ENCODE peak calls at places on chromosomes 1 and 21, in four cellular contexts. One of them, this sample, is unnamed.

GRCh38 chr1:58251415-58252073 is 295.0 kb downstream of the OMA1 start:
- DNase-seq in activated CD4-positive, alpha-beta T cell treated with anti-CD3 and anti-CD28 coated beads for 24 hours: no peak
- DNase-seq in nucleus accumbens: no peak
- DNase-seq in activated CD8-positive, alpha-beta memory T cell treated with anti-CD3 and anti-CD28 coated beads, Interleukin-2, amount 50 U/mL, for 48 hours: no peak
- DNase-seq in this sample: no peak

GRCh38 chr1:114319480-114319879 is 165.8 kb upstream of the SYT6 start:
- DNase-seq in nucleus accumbens: no peak
- DNase-seq in activated CD4-positive, alpha-beta T cell treated with anti-CD3 and anti-CD28 coated beads for 24 hours: no peak
- DNase-seq in activated CD8-positive, alpha-beta memory T cell treated with anti-CD3 and anti-CD28 coated beads, Interleukin-2, amount 50 U/mL, for 48 hours: no peak
- DNase-seq in this sample: no peak

GRCh38 chr1:161299347-161299746 is 10.4 kb downstream of the MPZ start:
- DNase-seq in nucleus accumbens: no peak
- DNase-seq in activated CD8-positive, alpha-beta memory T cell treated with anti-CD3 and anti-CD28 coated beads, Interleukin-2, amount 50 U/mL, for 48 hours: no peak
- DNase-seq in activated CD4-positive, alpha-beta T cell treated with anti-CD3 and anti-CD28 coated beads for 24 hours: no peak
- DNase-seq in this sample: no peak

GRCh38 chr1:203564024-203564423 is 62.6 kb upstream of the ATP2B4 start:
- DNase-seq in nucleus accumbens: no peak
- DNase-seq in activated CD8-positive, alpha-beta memory T cell treated with anti-CD3 and anti-CD28 coated beads, Interleukin-2, amount 50 U/mL, for 48 hours: no peak
- DNase-seq in activated CD4-positive, alpha-beta T cell treated with anti-CD3 and anti-CD28 coated beads for 24 hours: no peak
- DNase-seq in this sample: no peak

GRCh38 chr1:173193639-173194038 is 13.5 kb downstream of the TNFSF4 start:
- DNase-seq in activated CD8-positive, alpha-beta memory T cell treated with anti-CD3 and anti-CD28 coated beads, Interleukin-2, amount 50 U/mL, for 48 hours: no peak
- DNase-seq in nucleus accumbens: no peak
- DNase-seq in activated CD4-positive, alpha-beta T cell treated with anti-CD3 and anti-CD28 coated beads for 24 hours: no peak
- DNase-seq in this sample: no peak

GRCh38 chr1:218364028-218364710 is 19.0 kb downstream of the TGFB2 start:
- DNase-seq in nucleus accumbens: no peak
- DNase-seq in activated CD8-positive, alpha-beta memory T cell treated with anti-CD3 and anti-CD28 coated beads, Interleukin-2, amount 50 U/mL, for 48 hours: no peak
- DNase-seq in activated CD4-positive, alpha-beta T cell treated with anti-CD3 and anti-CD28 coated beads for 24 hours: no peak
- DNase-seq in this sample: no peak

GRCh38 chr1:233520510-233521191 is 93.3 kb upstream of the KCNK1 start:
- DNase-seq in nucleus accumbens: no peak
- DNase-seq in activated CD4-positive, alpha-beta T cell treated with anti-CD3 and anti-CD28 coated beads for 24 hours: no peak
- DNase-seq in activated CD8-positive, alpha-beta memory T cell treated with anti-CD3 and anti-CD28 coated beads, Interleukin-2, amount 50 U/mL, for 48 hours: no peak
- DNase-seq in this sample: no peak

GRCh38 chr1:207033302-207033701 is 746 bp upstream of the C1orf116 start:
- DNase-seq in activated CD4-positive, alpha-beta T cell treated with anti-CD3 and anti-CD28 coated beads for 24 hours: no peak
- DNase-seq in nucleus accumbens: no peak
- DNase-seq in activated CD8-positive, alpha-beta memory T cell treated with anti-CD3 and anti-CD28 coated beads, Interleukin-2, amount 50 U/mL, for 48 hours: no peak
- DNase-seq in this sample: no peak

GRCh38 chr1:43285269-43285986 is at the start of gene C1orf210:
- DNase-seq in activated CD8-positive, alpha-beta memory T cell treated with anti-CD3 and anti-CD28 coated beads, Interleukin-2, amount 50 U/mL, for 48 hours: no peak
- DNase-seq in activated CD4-positive, alpha-beta T cell treated with anti-CD3 and anti-CD28 coated beads for 24 hours: no peak
- DNase-seq in nucleus accumbens: no peak
- DNase-seq in this sample: no peak

GRCh38 chr1:150405660-150406059 is 41.7 kb downstream of the RPRD2 start:
- DNase-seq in nucleus accumbens: no peak
- DNase-seq in activated CD8-positive, alpha-beta memory T cell treated with anti-CD3 and anti-CD28 coated beads, Interleukin-2, amount 50 U/mL, for 48 hours: no peak
- DNase-seq in activated CD4-positive, alpha-beta T cell treated with anti-CD3 and anti-CD28 coated beads for 24 hours: no peak
- DNase-seq in this sample: no peak

GRCh38 chr1:84619383-84620093 is 45.3 kb upstream of the CTBS start:
- DNase-seq in nucleus accumbens: no peak
- DNase-seq in activated CD4-positive, alpha-beta T cell treated with anti-CD3 and anti-CD28 coated beads for 24 hours: peak; percentile 45
- DNase-seq in activated CD8-positive, alpha-beta memory T cell treated with anti-CD3 and anti-CD28 coated beads, Interleukin-2, amount 50 U/mL, for 48 hours: peak; percentile 75
- DNase-seq in this sample: no peak

GRCh38 chr1:21764615-21765423 is 18.1 kb downstream of the USP48 start:
- DNase-seq in nucleus accumbens: no peak
- DNase-seq in activated CD4-positive, alpha-beta T cell treated with anti-CD3 and anti-CD28 coated beads for 24 hours: no peak
- DNase-seq in activated CD8-positive, alpha-beta memory T cell treated with anti-CD3 and anti-CD28 coated beads, Interleukin-2, amount 50 U/mL, for 48 hours: no peak
- DNase-seq in this sample: no peak

GRCh38 chr21:26572668-26573381 is at the start of gene CYYR1:
- DNase-seq in activated CD8-positive, alpha-beta memory T cell treated with anti-CD3 and anti-CD28 coated beads, Interleukin-2, amount 50 U/mL, for 48 hours: no peak
- DNase-seq in nucleus accumbens: no peak
- DNase-seq in activated CD4-positive, alpha-beta T cell treated with anti-CD3 and anti-CD28 coated beads for 24 hours: no peak
- DNase-seq in this sample: no peak

GRCh38 chr1:177145102-177145779 is 19.3 kb downstream of the ASTN1 start:
- DNase-seq in activated CD8-positive, alpha-beta memory T cell treated with anti-CD3 and anti-CD28 coated beads, Interleukin-2, amount 50 U/mL, for 48 hours: no peak
- DNase-seq in activated CD4-positive, alpha-beta T cell treated with anti-CD3 and anti-CD28 coated beads for 24 hours: no peak
- DNase-seq in nucleus accumbens: no peak
- DNase-seq in this sample: no peak

GRCh38 chr21:45882641-45883040 is 98.9 kb upstream of the COL6A1 start:
- DNase-seq in activated CD8-positive, alpha-beta memory T cell treated with anti-CD3 and anti-CD28 coated beads, Interleukin-2, amount 50 U/mL, for 48 hours: no peak
- DNase-seq in nucleus accumbens: no peak
- DNase-seq in activated CD4-positive, alpha-beta T cell treated with anti-CD3 and anti-CD28 coated beads for 24 hours: no peak
- DNase-seq in this sample: no peak

GRCh38 chr1:50415235-50416149 is 7.8 kb downstream of the DMRTA2 start:
- DNase-seq in activated CD4-positive, alpha-beta T cell treated with anti-CD3 and anti-CD28 coated beads for 24 hours: no peak
- DNase-seq in activated CD8-positive, alpha-beta memory T cell treated with anti-CD3 and anti-CD28 coated beads, Interleukin-2, amount 50 U/mL, for 48 hours: no peak
- DNase-seq in nucleus accumbens: no peak
- DNase-seq in this sample: no peak

GRCh38 chr1:234047113-234047512 is 142.6 kb downstream of the SLC35F3 start:
- DNase-seq in activated CD8-positive, alpha-beta memory T cell treated with anti-CD3 and anti-CD28 coated beads, Interleukin-2, amount 50 U/mL, for 48 hours: no peak
- DNase-seq in activated CD4-positive, alpha-beta T cell treated with anti-CD3 and anti-CD28 coated beads for 24 hours: no peak
- DNase-seq in nucleus accumbens: no peak
- DNase-seq in this sample: no peak